ENCODE peak calls at places on chromosome 11, in seven cellular contexts. I is GM23248; X is sigmoid colon; C is HCT116; E is brain microvascular endothelial cell; Q is prostate gland; N is CD8-positive, alpha-beta T cell. U is an unnamed sample. For H3K36me3, the result is how much of the 10 kb centered on the place peaks cover.

GRCh38 chr11:114167355-114168085 is 108.0 kb downstream of the ZBTB16 start:
- DNase-seq in E (no peak), I (no peak), N (no peak), C (no peak), Q (no peak), X (peak), U (no peak)

GRCh38 chr11:88475991-88476418 is 138.5 kb upstream of the CTSC start:
- DNase-seq in N (no peak), I (peak), Q (no peak), E (no peak), C (no peak), X (peak), U (no peak)

GRCh38 chr11:33182246-33182878 is 21.1 kb upstream of the CSTF3 start:
- DNase-seq in Q (no peak), C (no peak), N (no peak), E (no peak), I (no peak), X (no peak), U (no peak)

GRCh38 chr11:122032317-122032716 is 83.7 kb downstream of the BLID start:
- DNase-seq in X (no peak), E (no peak), C (no peak), Q (no peak), N (no peak), I (peak), U (no peak)

GRCh38 chr11:62401781-62402180 is 17.1 kb upstream of the SCGB1A1 start:
- DNase-seq in X (no peak), E (no peak), C (no peak), Q (no peak), N (no peak), I (peak), U (no peak)

GRCh38 chr11:61104963-61105362 is 2.7 kb downstream of the CD5 start:
- DNase-seq in X (peak), I (no peak), E (no peak), N (no peak), Q (no peak), C (no peak), U (no peak)

GRCh38 chr11:122516686-122517085 is 138.8 kb upstream of the UBASH3B start:
- DNase-seq in X (no peak), I (peak), C (no peak), E (no peak), N (no peak), Q (no peak), U (no peak)

GRCh38 chr11:100738701-100739100 is 51.6 kb downstream of the ARHGAP42 start:
- DNase-seq in I (no peak), E (no peak), X (no peak), N (no peak), Q (no peak), C (no peak), U (no peak)

GRCh38 chr11:70431611-70432010 is 33.3 kb downstream of the CTTN start:
- DNase-seq in I (no peak), X (no peak), E (no peak), Q (no peak), C (no peak), N (no peak), U (no peak)

GRCh38 chr11:69599502-69599901 is 41.5 kb upstream of the CCND1 start:
- DNase-seq in Q (peak), C (no peak), N (no peak), E (no peak), X (no peak), I (peak), U (no peak)

DNA sequence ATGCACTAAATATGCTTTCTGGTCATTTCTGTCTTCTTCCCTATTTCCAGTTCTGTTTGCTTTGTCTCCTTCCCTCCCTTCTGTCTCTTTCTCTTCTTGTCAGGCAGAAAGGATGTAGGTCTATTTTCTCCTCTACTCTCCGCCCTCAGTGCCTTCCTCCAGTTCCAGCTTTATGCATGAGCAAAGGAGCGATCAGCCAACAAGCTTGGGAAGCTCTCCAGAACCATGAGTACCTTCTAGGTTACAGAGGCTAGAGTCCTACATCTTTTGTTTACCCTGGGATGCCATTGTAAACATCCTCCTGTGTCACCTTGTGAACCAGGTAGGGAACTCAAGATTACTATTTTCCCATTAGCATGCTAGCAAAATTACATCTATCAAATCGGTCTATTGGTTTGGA is 7.9 kb upstream of the SPON1 start:
- DNase-seq in N (no peak), Q (no peak), X (no peak), C (no peak), I (no peak), E (no peak), U (no peak)
- H3K36me3 ChIP-seq in N (under half), Q (under half), X (under half), C (under half), I (under half), E (under half), U (under half)

GRCh38 chr11:66262696-66263095 is 5.7 kb upstream of the RAB1B start:
- DNase-seq in C (no peak), N (no peak), X (no peak), Q (no peak), E (no peak), I (no peak), U (no peak)

GRCh38 chr11:66259976-66260375 is 8.5 kb upstream of the RAB1B start:
- DNase-seq in C (no peak), X (no peak), N (no peak), E (no peak), Q (no peak), I (no peak), U (no peak)

GRCh38 chr11:66263231-66263630 is 5.2 kb upstream of the RAB1B start:
- DNase-seq in N (no peak), I (no peak), E (no peak), Q (no peak), X (no peak), C (no peak), U (no peak)

GRCh38 chr11:66262191-66262590 is 6.2 kb upstream of the RAB1B start:
- DNase-seq in I (no peak), E (no peak), C (no peak), X (no peak), N (no peak), Q (no peak), U (no peak)

DNA sequence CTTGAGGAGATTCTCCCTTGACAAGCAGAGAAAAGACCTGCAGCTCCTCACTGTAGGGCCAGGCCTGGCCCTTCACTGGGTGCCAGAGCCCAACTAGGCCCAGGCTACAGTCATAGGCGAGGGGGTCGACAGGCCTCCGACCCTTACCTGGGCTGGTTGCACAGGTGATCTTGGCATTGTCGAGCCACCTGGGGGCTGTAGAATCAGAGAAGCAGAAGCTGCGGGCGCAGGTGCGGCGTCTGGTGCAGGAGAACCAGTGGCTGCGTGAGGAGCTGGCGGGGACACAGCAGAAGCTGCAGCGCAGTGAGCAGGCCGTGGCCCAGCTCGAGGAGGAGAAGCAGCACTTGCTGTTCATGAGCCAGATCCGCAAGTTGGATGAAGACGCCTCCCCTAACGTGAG is 6.9 kb upstream of the RAB1B start:
- DNase-seq in X (no peak), C (no peak), I (no peak), E (no peak), Q (no peak), N (no peak), U (no peak)
- H3K36me3 ChIP-seq in X (half or more), C (under half), I (under half), E (under half), Q (under half), N (under half), U (under half)

DNA sequence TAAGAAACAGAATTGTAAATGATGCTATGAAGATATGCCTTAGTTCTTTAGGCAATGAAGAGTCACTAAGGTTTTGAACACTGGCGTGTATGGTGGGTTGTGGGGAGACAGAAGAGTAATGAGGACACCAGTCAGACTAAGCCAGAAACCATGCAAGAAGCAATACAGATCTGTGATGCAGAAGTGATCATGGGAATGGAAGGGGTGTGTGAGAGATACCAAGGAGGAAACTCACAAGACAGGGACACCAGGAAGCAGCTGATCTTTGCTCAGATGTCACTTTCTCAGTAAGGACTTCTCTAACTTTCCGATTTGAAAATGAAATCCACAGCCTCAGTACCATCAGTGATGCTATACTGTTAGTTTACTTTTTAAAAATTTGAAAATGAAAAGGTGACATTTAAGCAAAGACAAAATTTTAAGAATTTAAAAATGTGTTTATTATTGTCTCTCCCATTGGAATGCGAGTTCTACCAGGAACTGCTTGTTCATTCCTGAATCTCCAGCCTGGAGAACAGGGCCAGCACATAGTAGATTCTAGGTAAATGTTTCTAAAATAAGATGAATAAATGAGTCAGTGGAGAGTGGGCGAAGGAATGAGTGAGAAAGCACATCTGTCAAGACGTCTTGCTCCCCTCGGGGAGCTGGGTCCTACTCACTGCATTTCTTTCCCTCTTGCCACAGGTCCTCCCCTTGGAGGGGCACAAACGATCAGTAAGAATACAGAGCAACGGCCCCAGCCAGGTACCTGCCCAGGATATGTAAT is 60.4 kb downstream of the KCNJ1 start:
- DNase-seq in N (no peak), E (no peak), Q (no peak), C (no peak), I (peak), X (no peak), U (no peak)
- H3K36me3 ChIP-seq in N (half or more), E (under half), Q (under half), C (under half), I (under half), X (under half), U (under half)

GRCh38 chr11:57306941-57307598 is 17.7 kb downstream of the TNKS1BP1 start:
- DNase-seq in C (no peak), I (no peak), N (no peak), E (no peak), X (no peak), Q (no peak), U (no peak)

GRCh38 chr11:57310091-57310490 is 14.7 kb downstream of the TNKS1BP1 start:
- DNase-seq in C (no peak), N (no peak), X (no peak), I (no peak), Q (no peak), E (no peak), U (no peak)

GRCh38 chr11:57307666-57308270 is 17.0 kb downstream of the TNKS1BP1 start:
- DNase-seq in C (no peak), X (peak), E (no peak), Q (no peak), I (no peak), N (no peak), U (no peak)

GRCh38 chr11:57309106-57310059 is 15.4 kb downstream of the TNKS1BP1 start:
- DNase-seq in Q (no peak), I (no peak), C (no peak), N (no peak), E (no peak), X (no peak), U (no peak)

GRCh38 chr11:57308426-57309060 is 16.2 kb downstream of the TNKS1BP1 start:
- DNase-seq in C (no peak), Q (no peak), I (no peak), N (no peak), X (no peak), E (no peak), U (no peak)
- H3K36me3 ChIP-seq in C (under half), Q (under half), I (under half), N (under half), X (under half), E (half or more), U (under half)